ENCODE peak calls at places on chromosome 5, in eight cellular contexts. C is adrenal gland, X is heart left ventricle, U is HepG2, I is IMR-90, A is K562, B is tibial nerve, D is HCT116. O is an unnamed sample.
A peak's percentile ranks its signal among the peaks of the same experiment; 100 is the strongest.

GRCh38 chr5:178110511-178110910 is 2.8 kb upstream of the N4BP3 start:
- DNase-seq in C (no peak), X (no peak), U (no peak), I (no peak), A (no peak), B (no peak), D (no peak), O (no peak)

GRCh38 chr5:163106098-163106497 is 331.3 kb upstream of the CCNG1 start:
- DNase-seq in C (no peak), X (no peak), U (no peak), I (no peak), A (no peak), B (no peak), D (no peak), O (no peak)

GRCh38 chr5:93151896-93152295 is 429.1 kb downstream of the NR2F1-AS1 start:
- DNase-seq in C (no peak), X (no peak), U (no peak), I (no peak), A (no peak), B (no peak), D (no peak), O (no peak)

GRCh38 chr5:123350744-123351143 is 72.5 kb downstream of the CEP120 start:
- DNase-seq in C (no peak), X (no peak), U (no peak), I (peak; percentile 49), A (no peak), B (no peak), D (no peak), O (no peak)

GRCh38 chr5:75668988-75669760 is 48.1 kb downstream of the POC5 start:
- DNase-seq in C (peak; percentile 81), X (peak; percentile 28), U (peak; percentile 39), I (peak; percentile 18), A (peak; percentile 27), B (no peak), D (no peak), O (peak; percentile 69)

GRCh38 chr5:139687656-139688055 is 39.5 kb downstream of the CXXC5 start:
- DNase-seq in C (no peak), X (no peak), U (no peak), I (no peak), A (no peak), B (no peak), D (no peak), O (peak; percentile 97)

GRCh38 chr5:66710557-66710956 is 114.4 kb downstream of the MAST4 start:
- DNase-seq in C (peak; percentile 60), X (no peak), U (no peak), I (peak; percentile 4), A (no peak), B (no peak), D (no peak), O (no peak)

GRCh38 chr5:98997000-98997399 is 68.2 kb upstream of the CHD1 start:
- DNase-seq in C (no peak), X (no peak), U (peak; percentile 44), I (peak; percentile 29), A (no peak), B (no peak), D (no peak), O (no peak)

GRCh38 chr5:1752881-1753280 is 46.8 kb downstream of the MRPL36 start:
- DNase-seq in C (peak; percentile 14), X (peak; percentile 11), U (no peak), I (no peak), A (no peak), B (no peak), D (no peak), O (no peak)

GRCh38 chr5:135073771-135074345 is 39.8 kb upstream of the PITX1 start:
- DNase-seq in C (no peak), X (no peak), U (no peak), I (peak; percentile 39), A (no peak), B (no peak), D (no peak), O (no peak)

GRCh38 chr5:45696206-45696836 is at the start of gene HCN1:
- DNase-seq in C (peak; percentile 90), X (peak; percentile 69), U (peak; percentile 17), I (peak; percentile 32), A (no peak), B (peak; percentile 59), D (no peak), O (peak; percentile 88)

GRCh38 chr5:77864997-77865396 is 88.9 kb upstream of the TBCA start:
- DNase-seq in C (no peak), X (no peak), U (no peak), I (no peak), A (no peak), B (no peak), D (no peak), O (no peak)

GRCh38 chr5:31194892-31195291 is 1.4 kb downstream of the CDH6 start:
- DNase-seq in C (no peak), X (no peak), U (no peak), I (peak; percentile 27), A (no peak), B (no peak), D (no peak), O (no peak)

DNA sequence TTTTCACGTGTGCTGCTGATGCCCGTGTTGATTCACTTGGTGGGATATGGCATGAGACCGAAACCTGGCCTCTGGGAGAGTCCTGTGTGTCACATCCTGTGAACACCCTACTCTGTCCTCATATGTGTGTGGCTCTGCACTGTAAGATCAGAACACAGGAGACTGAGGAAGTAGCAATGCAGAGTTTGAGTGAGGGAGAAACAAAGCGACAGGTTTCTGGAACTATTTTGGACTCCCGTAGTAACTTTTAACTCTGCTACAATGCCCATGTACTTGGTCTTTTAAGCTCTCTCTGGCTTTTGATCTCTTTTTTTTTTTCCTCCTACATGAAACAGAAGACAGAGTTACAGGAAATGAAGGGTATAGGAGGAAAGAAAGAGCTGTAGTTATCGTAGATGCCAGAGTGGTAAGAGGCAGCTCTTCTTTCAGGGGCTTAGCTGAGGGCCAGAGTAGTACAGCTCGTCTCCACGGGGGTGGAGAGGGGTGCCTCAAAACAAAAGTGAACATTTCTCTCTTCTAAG is 26.6 kb downstream of the GRAMD2B start:
- DNase-seq in C (peak; percentile 60), X (no peak), U (no peak), I (peak; percentile 77), A (no peak), B (no peak), D (no peak), O (no peak)
- TF ChIP-seq POLR2A in C (no peak), X (no peak), U (no peak), I (peak; percentile 64), A (no peak), B (no peak), D (no peak), O (no peak)

GRCh38 chr5:117107859-117108258 is 533.2 kb upstream of the SEMA6A start:
- DNase-seq in C (no peak), X (no peak), U (no peak), I (no peak), A (no peak), B (no peak), D (no peak), O (no peak)
- H3K27ac ChIP-seq in C (no peak overlapping the region), X (no peak overlapping the region), U (no peak overlapping the region), I (no peak overlapping the region), A (no peak overlapping the region), B (no peak overlapping the region), D (no peak overlapping the region), O (no peak overlapping the region)

GRCh38 chr5:111392181-111392580 is 120.2 kb downstream of the STARD4 start:
- DNase-seq in C (no peak), X (no peak), U (no peak), I (no peak), A (no peak), B (no peak), D (no peak), O (no peak)
- H3K4me1 ChIP-seq in C (no peaks in the 10 kb centered on the region), X (no peaks in the 10 kb centered on the region), U (no peaks in the 10 kb centered on the region), I (no peaks in the 10 kb centered on the region), A (no peaks in the 10 kb centered on the region), B (no peaks in the 10 kb centered on the region), D (no peaks in the 10 kb centered on the region), O (no peaks in the 10 kb centered on the region)

GRCh38 chr5:111746791-111747190 is 10.2 kb downstream of the NREP start:
- DNase-seq in C (no peak), X (no peak), U (no peak), I (no peak), A (no peak), B (no peak), D (no peak), O (no peak)
- TF ChIP-seq POLR2A in C (no peak), X (no peak), U (no peak), I (no peak), A (no peak), B (no peak), D (no peak), O (no peak)

GRCh38 chr5:124889522-124889828 is 143.0 kb upstream of the ZNF608 start:
- DNase-seq in C (no peak), X (no peak), U (no peak), I (no peak), A (no peak), B (no peak), D (no peak), O (no peak)

GRCh38 chr5:124888050-124888506 is 141.6 kb upstream of the ZNF608 start:
- DNase-seq in C (no peak), X (no peak), U (peak; percentile 53), I (no peak), A (no peak), B (no peak), D (no peak), O (peak; percentile 56)

GRCh38 chr5:124888622-124889521 is 142.4 kb upstream of the ZNF608 start:
- DNase-seq in C (no peak), X (no peak), U (no peak), I (no peak), A (no peak), B (no peak), D (no peak), O (no peak)

GRCh38 chr5:124885490-124885889 is 139.1 kb upstream of the ZNF608 start:
- DNase-seq in C (no peak), X (no peak), U (no peak), I (no peak), A (no peak), B (no peak), D (no peak), O (no peak)

DNA sequence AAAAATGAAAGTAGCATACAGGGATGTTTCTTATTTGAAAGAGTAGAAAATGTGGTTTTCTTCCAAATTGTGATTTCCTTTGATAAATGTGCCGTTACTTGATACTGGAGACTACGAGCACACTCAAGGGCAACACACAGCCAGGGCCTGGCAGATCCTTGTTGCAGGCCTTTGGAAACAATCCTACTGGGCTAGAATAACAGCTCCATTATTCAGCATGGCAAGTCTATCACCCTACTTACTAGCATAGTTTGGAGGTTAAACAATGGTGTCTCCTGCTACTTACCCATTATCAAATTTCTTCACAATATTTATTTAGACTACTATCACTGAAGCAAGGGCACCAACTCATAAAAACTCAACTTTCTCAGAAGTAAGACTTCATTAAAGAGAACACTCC is 140.8 kb upstream of the ZNF608 start:
- DNase-seq in C (peak; percentile 67), X (no peak), U (no peak), I (no peak), A (no peak), B (no peak), D (no peak), O (peak; percentile 40)
- H3K27ac ChIP-seq in C (no peak overlapping the region), X (no peak overlapping the region), U (no peak overlapping the region), I (no peak overlapping the region), A (no peak overlapping the region), B (no peak overlapping the region), D (no peak overlapping the region), O (peak overlapping the region; percentile 90)

GRCh38 chr5:17295671-17296070 is 78.2 kb downstream of the BASP1 start:
- DNase-seq in C (no peak), X (no peak), U (no peak), I (no peak), A (no peak), B (no peak), D (no peak), O (no peak)
- H3K4me1 ChIP-seq in C (no peaks in the 10 kb centered on the region), X (no peaks in the 10 kb centered on the region), U (no peaks in the 10 kb centered on the region), I (no peaks in the 10 kb centered on the region), A (no peaks in the 10 kb centered on the region), B (no peaks in the 10 kb centered on the region), D (no peaks in the 10 kb centered on the region), O (peaks cover 5% of the 10 kb centered on the region)

GRCh38 chr5:173903396-173904140 is 15.4 kb downstream of the CPEB4 start:
- DNase-seq in C (no peak), X (no peak), U (no peak), I (no peak), A (no peak), B (no peak), D (no peak), O (no peak)
- TF ChIP-seq POLR2A in C (no peak), X (no peak), U (no peak), I (no peak), A (no peak), B (no peak), D (no peak), O (no peak)